ENCODE peak calls at places on chromosome X, in ten cellular contexts. S is testis, F is ovary, D is HCT116, T is lower leg skin, Z is transverse colon, K is A549, Q is endothelial cell of umbilical vein, E is heart left ventricle, O is tibial nerve. J is an unnamed sample.

GRCh38 chrX:133542476-133542875 is 127.2 kb upstream of the GPC4 start:
- DNase-seq in Q (no peak), O (no peak), E (no peak), T (no peak), F (no peak), Z (no peak), K (no peak), D (no peak), S (no peak), J (no peak)

GRCh38 chrX:150767045-150767395 is 73.8 kb downstream of the MTMR1 start:
- DNase-seq in Q (no peak), E (peak; percentile 45), F (no peak), O (no peak), S (peak; percentile 28), Z (no peak), T (peak; percentile 83), D (no peak), K (no peak), J (peak; percentile 91)

GRCh38 chrX:5708209-5708608 is 520.5 kb downstream of the NLGN4X start:
- DNase-seq in D (no peak), E (no peak), O (no peak), F (no peak), Z (no peak), K (no peak), Q (no peak), S (no peak), T (no peak), J (no peak)

GRCh38 chrX:12770440-12770839 is 20.8 kb upstream of the PRPS2 start:
- DNase-seq in O (no peak), T (no peak), Q (peak; percentile 20), K (no peak), E (no peak), F (no peak), D (no peak), S (no peak), Z (no peak), J (peak; percentile 35)

GRCh38 chrX:68249401-68249831 is 183.9 kb downstream of the OPHN1 start:
- DNase-seq in E (peak; percentile 64), F (peak; percentile 45), D (no peak), T (no peak), O (peak; percentile 16), Z (no peak), S (peak; percentile 43), Q (no peak), K (no peak), J (no peak)

GRCh38 chrX:53654378-53654777 is 32.1 kb downstream of the HUWE1 start:
- DNase-seq in F (no peak), T (no peak), O (no peak), K (no peak), S (no peak), Q (no peak), D (no peak), Z (no peak), E (no peak), J (no peak)

GRCh38 chrX:91434351-91435168 is at the start of gene PABPC5:
- DNase-seq in K (no peak), Z (peak; percentile 57), Q (peak; percentile 9), O (peak; percentile 63), T (peak; percentile 94), E (peak; percentile 78), F (peak; percentile 89), D (no peak), S (peak; percentile 88), J (no peak)

GRCh38 chrX:7522860-7523259 is 320.1 kb upstream of the VCX start:
- DNase-seq in S (no peak), D (no peak), E (no peak), Q (no peak), K (no peak), F (no peak), T (no peak), Z (no peak), O (no peak), J (no peak)

GRCh38 chrX:106014119-106014775 is 24.3 kb downstream of the SERPINA7 start:
- DNase-seq in T (no peak), Q (no peak), Z (no peak), E (no peak), S (no peak), O (no peak), K (no peak), F (no peak), D (no peak), J (no peak)
- TF ChIP-seq CTCF in T (no peak), Q (no peak), Z (no peak), E (no peak), S (no peak), O (no peak), K (no peak), F (no peak), D (no peak), J (no peak)

GRCh38 chrX:66164931-66165330 is 884 bp downstream of the HEPH start:
- DNase-seq in Q (no peak), S (no peak), E (no peak), Z (no peak), D (no peak), F (no peak), T (no peak), K (no peak), O (no peak), J (no peak)

GRCh38 chrX:66163849-66164401 is at the start of gene HEPH:
- DNase-seq in Z (peak; percentile 25), D (no peak), E (no peak), K (no peak), F (peak; percentile 37), O (no peak), Q (no peak), S (peak; percentile 15), T (no peak), J (peak; percentile 2)

GRCh38 chrX:66162331-66162822 is 1.7 kb upstream of the HEPH start:
- DNase-seq in T (no peak), S (no peak), O (no peak), Z (peak; percentile 68), E (no peak), D (no peak), K (no peak), F (no peak), Q (no peak), J (peak; percentile 72)

GRCh38 chrX:66164470-66164869 is 423 bp downstream of the HEPH start:
- DNase-seq in K (no peak), S (no peak), Q (no peak), T (no peak), D (no peak), E (no peak), Z (no peak), F (no peak), O (no peak), J (no peak)

DNA sequence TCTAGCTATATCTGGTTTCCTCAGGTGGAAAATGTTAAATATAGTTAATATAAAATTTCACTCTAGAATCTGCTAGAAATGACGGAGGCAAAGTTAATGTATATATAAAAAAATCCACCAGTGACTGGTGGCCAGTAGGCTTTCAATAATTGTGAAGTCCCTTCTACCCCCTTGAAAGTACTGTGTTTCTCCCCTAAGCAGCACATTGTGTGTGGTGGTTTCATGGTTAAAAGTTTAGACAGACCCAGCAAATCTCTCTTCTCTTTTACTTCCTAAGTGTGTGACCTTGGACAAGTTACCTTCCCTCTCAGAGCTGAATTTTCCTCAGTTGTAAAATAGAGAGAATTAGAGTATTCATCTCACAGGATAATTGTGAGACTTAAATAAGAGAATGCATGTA is 600 bp upstream of the HEPH start:
- DNase-seq in T (no peak), O (no peak), K (no peak), E (no peak), D (no peak), Q (no peak), Z (no peak), F (no peak), S (no peak), J (no peak)
- H3K4me3 ChIP-seq in T (no peak overlapping the region), O (no peak overlapping the region), K (no peak overlapping the region), E (no peak overlapping the region), D (no peak overlapping the region), Q (no peak overlapping the region), Z (peak overlapping the region; percentile 34), F (no peak overlapping the region), S (no peak overlapping the region), J (no peak overlapping the region)

GRCh38 chrX:74421181-74422028 is at the start of gene SLC16A2:
- DNase-seq in Z (peak; percentile 57), O (peak; percentile 52), T (peak; percentile 92), Q (peak; percentile 48), F (peak; percentile 73), K (peak; percentile 72), D (no peak), S (peak; percentile 63), E (peak; percentile 82), J (peak; percentile 93)

GRCh38 chrX:74422029-74422352 is 698 bp downstream of the SLC16A2 start:
- DNase-seq in D (no peak), Z (no peak), Q (no peak), S (no peak), F (peak; percentile 42), T (no peak), K (no peak), E (no peak), O (no peak), J (peak; percentile 4)

GRCh38 chrX:74420194-74421035 is 878 bp upstream of the SLC16A2 start:
- DNase-seq in T (peak; percentile 91), Q (peak; percentile 42), Z (peak; percentile 57), O (peak; percentile 35), S (peak; percentile 49), F (peak; percentile 83), K (peak; percentile 60), D (no peak), E (peak; percentile 77), J (peak; percentile 21)

GRCh38 chrX:74423289-74423985 is 2.1 kb downstream of the SLC16A2 start:
- DNase-seq in Q (no peak), O (no peak), F (no peak), Z (no peak), D (no peak), S (no peak), E (no peak), K (no peak), T (no peak), J (no peak)

DNA sequence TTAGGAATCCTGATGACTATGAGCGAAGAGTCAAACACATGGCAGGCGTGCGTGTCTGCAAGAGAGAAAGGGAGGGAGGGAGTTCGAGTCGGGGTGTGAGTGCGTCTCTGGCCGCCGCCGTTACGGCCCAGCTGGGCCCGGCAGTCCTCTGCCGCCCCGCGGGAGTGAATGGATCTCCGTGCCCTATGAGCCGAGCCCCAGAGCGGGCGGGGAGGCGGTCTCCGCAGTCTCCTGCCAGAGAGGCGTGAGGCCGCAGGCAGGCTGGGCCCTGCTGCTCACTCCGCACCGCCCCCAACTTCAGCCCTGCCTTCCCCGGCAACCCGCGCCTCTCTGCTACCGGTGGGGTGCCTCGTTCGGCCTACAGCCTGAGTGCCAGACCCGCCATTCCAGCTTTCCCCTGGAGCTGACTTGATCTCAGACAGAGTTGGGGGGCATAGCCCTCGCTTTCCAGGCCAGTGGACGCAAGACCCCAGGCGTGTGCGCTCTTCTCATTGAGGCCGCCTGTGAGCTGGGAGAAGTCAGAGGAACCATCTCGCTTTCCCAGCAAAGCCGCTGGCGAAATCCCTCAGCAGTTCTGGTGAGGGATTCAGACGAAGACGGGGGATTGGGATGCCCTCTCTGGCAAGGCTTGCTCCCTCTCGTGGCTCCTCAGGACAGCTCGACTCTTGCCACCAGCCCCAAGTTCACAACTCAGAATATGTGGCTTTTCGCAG is 1.4 kb downstream of the SLC16A2 start:
- DNase-seq in T (peak; percentile 88), K (no peak), O (peak; percentile 20), Q (peak; percentile 7), Z (peak; percentile 35), E (peak; percentile 74), D (no peak), F (peak; percentile 77), S (peak; percentile 54), J (peak; percentile 66)
- TF ChIP-seq POLR2A in T (no peak), K (no peak), O (no peak), Q (no peak), Z (no peak), E (peak; percentile 16), D (no peak), F (peak; percentile 27), S (no peak), J (no peak)

GRCh38 chrX:19893722-19894121 is 6.3 kb upstream of the SH3KBP1 start:
- DNase-seq in O (no peak), S (no peak), D (no peak), Z (no peak), F (no peak), T (no peak), Q (no peak), E (no peak), K (no peak), J (no peak)

GRCh38 chrX:19888419-19888879 is 1.0 kb upstream of the SH3KBP1 start:
- DNase-seq in D (peak; percentile 53), T (no peak), O (no peak), E (no peak), Q (peak; percentile 70), K (peak; percentile 84), F (no peak), Z (no peak), S (peak; percentile 46), J (peak; percentile 84)

GRCh38 chrX:19886888-19887531 is 390 bp downstream of the SH3KBP1 start:
- DNase-seq in S (peak; percentile 13), E (peak; percentile 39), O (no peak), T (peak; percentile 87), K (peak; percentile 48), D (no peak), F (peak; percentile 64), Z (peak; percentile 20), Q (no peak), J (peak; percentile 53)

GRCh38 chrX:19886375-19886774 is 1.0 kb downstream of the SH3KBP1 start:
- DNase-seq in Z (no peak), O (no peak), S (no peak), D (no peak), F (no peak), E (no peak), Q (no peak), T (no peak), K (no peak), J (no peak)

DNA sequence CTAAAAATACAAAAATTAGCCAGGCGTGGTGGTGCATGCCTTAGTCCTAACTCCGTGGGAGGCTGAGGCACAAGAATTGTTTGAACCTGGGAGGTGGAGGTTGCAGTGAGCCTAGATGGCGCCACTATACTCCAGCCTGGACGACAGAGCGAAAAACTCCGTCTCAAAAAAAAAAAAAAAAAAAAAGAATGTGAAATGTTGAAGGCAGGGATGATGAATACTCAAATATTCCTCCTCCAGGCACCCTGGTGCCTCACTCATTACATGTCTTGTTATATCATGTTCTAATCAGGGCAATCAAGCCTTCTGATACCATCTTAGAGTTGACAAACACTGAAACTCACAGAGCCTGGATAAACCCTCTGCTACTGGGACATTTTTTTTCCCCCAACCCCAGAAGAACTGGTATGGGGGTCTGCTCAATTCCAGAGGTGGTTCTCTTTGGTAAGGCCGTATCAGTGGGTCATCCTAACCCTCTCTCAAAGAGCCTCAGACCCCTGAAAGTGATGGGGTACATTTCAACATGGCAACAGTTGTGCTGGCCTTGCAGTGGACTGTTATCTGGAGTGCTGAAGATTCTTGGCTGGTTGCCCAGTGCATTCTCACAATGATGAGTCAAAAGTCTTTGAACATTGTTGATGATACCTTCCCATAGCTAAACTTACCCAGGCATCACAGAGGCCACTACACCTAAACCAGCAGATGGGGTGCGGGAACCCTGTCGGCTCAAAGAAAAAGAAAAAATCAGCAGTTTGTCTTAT is 2.4 kb upstream of the SH3KBP1 start:
- DNase-seq in Z (peak; percentile 17), O (no peak), D (peak; percentile 37), Q (no peak), K (peak; percentile 59), E (no peak), S (peak; percentile 51), F (no peak), T (no peak), J (peak; percentile 42)
- TF ChIP-seq CTCF in Z (no peak), O (no peak), D (no peak), Q (no peak), K (no peak), E (no peak), S (no peak), F (no peak), T (no peak), J (no peak)

J was measured in NB4.